ENCODE peak calls at places on chromosomes 16 and 17, in six cellular contexts. M is glutamatergic neuron, F is cardiac muscle cell, D is neural progenitor cell, V is tibial artery, B is hepatocyte. X is an unnamed sample.

GRCh38 chr17:27085517-27085916 is 208.4 kb upstream of the WSB1 start:
- DNase-seq in D (no peak), V (no peak), B (no peak), F (no peak), M (no peak), X (no peak)

GRCh38 chr16:89720520-89720858 is 209 bp downstream of the VPS9D1 start:
- DNase-seq in M (peak), F (no peak), V (no peak), B (peak), D (peak), X (no peak)

GRCh38 chr17:39598635-39599005 is 9.1 kb downstream of the NEUROD2 start:
- DNase-seq in F (no peak), B (no peak), M (no peak), V (no peak), D (no peak), X (no peak)

GRCh38 chr16:8109510-8110369 is 480.6 kb downstream of the TMEM114 start:
- DNase-seq in V (no peak), F (no peak), M (no peak), D (no peak), B (no peak), X (peak)

GRCh38 chr16:3729161-3730112 is 12.1 kb upstream of the TRAP1 start:
- DNase-seq in M (no peak), B (no peak), D (no peak), V (no peak), F (no peak), X (no peak)

GRCh38 chr17:50255766-50256480 is 18.3 kb upstream of the TMEM92 start:
- DNase-seq in B (no peak), V (no peak), M (peak), F (no peak), D (no peak), X (no peak)

GRCh38 chr17:20230924-20231323 is 221.8 kb downstream of the SPECC1 start:
- DNase-seq in M (no peak), V (no peak), F (no peak), B (no peak), D (no peak), X (no peak)

GRCh38 chr17:50889528-50890118 is 23.5 kb upstream of the TOB1 start:
- DNase-seq in M (no peak), V (peak), B (peak), D (no peak), F (no peak), X (no peak)

GRCh38 chr17:80694085-80694991 is 149.7 kb downstream of the RPTOR start:
- DNase-seq in V (no peak), D (no peak), F (no peak), M (peak), B (no peak), X (no peak)

GRCh38 chr17:14294876-14295275 is 6.0 kb upstream of the HS3ST3B1 start:
- DNase-seq in F (no peak), D (no peak), B (no peak), V (no peak), M (no peak), X (no peak)
- TF ChIP-seq CTCF in F (no peak), D (peak), B (no peak), V (no peak), M (no peak), X (no peak)

GRCh38 chr17:73092518-73093135 is at the start of gene SLC39A11:
- DNase-seq in V (peak), M (peak), B (peak), F (peak), D (peak), X (peak)
- TF ChIP-seq CTCF in V (no peak), M (no peak), B (no peak), F (no peak), D (no peak), X (no peak)

GRCh38 chr16:31869511-31870201 is 4.0 kb upstream of the ZNF267 start:
- DNase-seq in D (no peak), F (peak), B (no peak), M (no peak), V (no peak), X (no peak)
- TF ChIP-seq CTCF in D (no peak), F (no peak), B (no peak), M (no peak), V (no peak), X (no peak)

GRCh38 chr17:11296994-11297393 is 56.0 kb downstream of the SHISA6 start:
- DNase-seq in F (no peak), V (no peak), D (peak), B (peak), M (no peak), X (no peak)
- TF ChIP-seq CTCF in F (no peak), V (no peak), D (peak), B (peak), M (peak), X (no peak)

GRCh38 chr16:53546988-53547391 is 44.0 kb upstream of the AKTIP start:
- DNase-seq in F (no peak), D (peak), V (no peak), B (peak), M (no peak), X (no peak)
- TF ChIP-seq CTCF in F (peak), D (peak), V (no peak), B (peak), M (peak), X (peak)

GRCh38 chr16:28823719-28824547 is 1.1 kb downstream of the ATXN2L start:
- DNase-seq in V (peak), M (peak), B (peak), D (peak), F (peak), X (peak)

GRCh38 chr16:28824548-28824973 is 1.8 kb downstream of the ATXN2L start:
- DNase-seq in B (no peak), M (no peak), F (no peak), D (no peak), V (no peak), X (no peak)

GRCh38 chr16:28822520-28823290 is at the start of gene ATXN2L:
- DNase-seq in M (peak), V (peak), B (peak), D (peak), F (peak), X (peak)

GRCh38 chr16:28823291-28823718 is 506 bp downstream of the ATXN2L start:
- DNase-seq in V (no peak), D (peak), F (no peak), B (no peak), M (peak), X (peak)

GRCh38 chr16:28826141-28826540 is 3.3 kb downstream of the ATXN2L start:
- DNase-seq in M (no peak), D (no peak), V (no peak), F (peak), B (no peak), X (no peak)
- TF ChIP-seq CTCF in M (no peak), D (no peak), V (no peak), F (no peak), B (no peak), X (peak)

GRCh38 chr17:6274310-6274709 is 160.6 kb downstream of the AIPL1 start:
- DNase-seq in M (no peak), F (no peak), V (no peak), B (no peak), D (no peak), X (no peak)

GRCh38 chr17:6276711-6277110 is 158.2 kb downstream of the AIPL1 start:
- DNase-seq in V (no peak), B (no peak), D (peak), M (no peak), F (no peak), X (no peak)

GRCh38 chr17:6279659-6280058 is 155.3 kb downstream of the AIPL1 start:
- DNase-seq in M (no peak), V (no peak), B (peak), F (no peak), D (peak), X (no peak)
- TF ChIP-seq CTCF in M (no peak), V (no peak), B (peak), F (no peak), D (peak), X (no peak)

GRCh38 chr17:3965123-3965800 is 1.0 kb upstream of the ATP2A3 start:
- DNase-seq in D (peak), F (peak), M (peak), V (peak), B (peak), X (peak)
- TF ChIP-seq CTCF in D (no peak), F (no peak), M (no peak), V (no peak), B (no peak), X (no peak)

GRCh38 chr17:75128694-75129505 is 2.6 kb downstream of the NT5C start:
- DNase-seq in B (no peak), M (no peak), V (no peak), F (no peak), D (no peak), X (no peak)

GRCh38 chr17:75129576-75129975 is 2.0 kb downstream of the NT5C start:
- DNase-seq in F (no peak), V (no peak), B (no peak), D (no peak), M (no peak), X (no peak)

GRCh38 chr17:75130059-75130631 is 1.4 kb downstream of the NT5C start:
- DNase-seq in B (no peak), M (no peak), D (no peak), V (no peak), F (no peak), X (peak)

GRCh38 chr17:75131278-75132017 is at the start of gene NT5C:
- DNase-seq in M (peak), F (peak), B (peak), D (peak), V (peak), X (peak)

GRCh38 chr17:75130632-75131277 is 787 bp downstream of the NT5C start:
- DNase-seq in M (peak), V (no peak), F (peak), B (peak), D (peak), X (peak)
- TF ChIP-seq CTCF in M (peak), V (peak), F (peak), B (peak), D (peak), X (peak)

DNA sequence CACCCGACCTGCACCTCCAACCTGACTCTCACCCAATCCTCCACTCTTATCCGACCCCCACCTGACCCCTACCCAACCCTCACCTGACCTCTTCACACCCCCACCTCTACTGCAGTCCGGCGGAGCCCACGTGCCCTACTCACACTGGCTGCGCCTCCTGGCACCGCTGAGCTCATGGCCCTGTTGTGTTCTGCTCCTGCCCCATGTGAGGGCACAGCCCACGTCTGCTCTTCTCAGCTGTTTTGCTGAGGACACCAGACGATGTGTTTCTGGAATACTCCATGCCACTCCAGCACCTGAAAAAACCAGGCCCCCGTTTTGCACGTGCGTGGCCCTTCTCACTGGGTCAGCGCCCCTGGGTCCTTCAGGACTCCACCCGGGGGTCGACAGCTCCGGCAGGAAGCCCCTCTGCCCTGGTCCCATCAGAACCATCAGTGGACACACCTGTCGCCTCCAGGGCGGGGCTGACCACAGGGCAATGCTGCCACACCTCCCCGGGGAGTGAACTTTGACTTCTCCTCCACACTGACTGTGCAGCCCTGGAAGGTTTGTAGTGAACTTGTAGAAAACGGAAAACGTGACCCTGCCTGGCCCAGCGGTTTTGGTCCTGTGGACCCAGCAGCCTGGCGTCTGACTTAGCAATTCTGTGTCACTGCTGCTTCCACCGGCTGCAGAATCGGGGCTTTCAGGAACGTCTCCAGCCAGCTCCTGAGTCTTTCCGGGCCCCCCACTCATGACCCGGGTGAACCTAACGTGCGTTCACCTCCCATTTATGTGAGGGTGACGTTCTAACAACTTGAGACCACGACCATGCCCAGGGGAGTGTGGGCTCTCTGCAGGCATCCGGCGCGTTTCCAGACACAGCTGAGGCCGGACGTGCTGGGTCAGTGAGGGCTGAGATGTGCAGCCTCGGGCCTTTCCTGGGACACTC is 5.7 kb upstream of the RAB40B start:
- DNase-seq in D (no peak), B (peak), V (no peak), F (no peak), M (no peak), X (no peak)
- TF ChIP-seq CTCF in D (no peak), B (no peak), V (no peak), F (no peak), M (no peak), X (no peak)

X was measured in BE2C.